ENCODE peak calls at places on chromosomes 6 and 20, in four cellular contexts. V is H1, Q is IMR-90, Y is H9. F is an unnamed sample.

GRCh38 chr6:122799916-122800701 is 11.1 kb downstream of the SMPDL3A start:
- DNase-seq in V (no peak), Q (peak), Y (no peak), F (no peak)

GRCh38 chr6:166417285-166417691 is 34.5 kb upstream of the MPC1 start:
- DNase-seq in V (no peak), Q (no peak), Y (no peak), F (no peak)

GRCh38 chr6:34027445-34027936 is 118.4 kb downstream of the GRM4 start:
- DNase-seq in V (peak), Q (peak), Y (peak), F (peak)

GRCh38 chr20:6178537-6178936 is 55.7 kb upstream of the FERMT1 start:
- DNase-seq in V (no peak), Q (peak), Y (no peak), F (peak)

GRCh38 chr6:24547243-24547642 is 52.5 kb downstream of the ALDH5A1 start:
- DNase-seq in V (peak), Q (no peak), Y (peak), F (peak)

GRCh38 chr20:18405826-18406225 is 61.0 kb downstream of the DZANK1 start:
- DNase-seq in V (no peak), Q (no peak), Y (peak), F (peak)

GRCh38 chr20:10653593-10654288 is 20.1 kb downstream of the JAG1 start:
- DNase-seq in V (no peak), Q (peak), Y (no peak), F (no peak)

GRCh38 chr20:21767200-21767738 is 61.8 kb downstream of the PAX1 start:
- DNase-seq in V (no peak), Q (no peak), Y (no peak), F (no peak)

GRCh38 chr20:14374191-14374590 is 36.8 kb upstream of the FLRT3 start:
- DNase-seq in V (no peak), Q (no peak), Y (no peak), F (peak)

GRCh38 chr6:130513770-130514169 is 148.0 kb downstream of the TMEM200A start:
- DNase-seq in V (no peak), Q (peak), Y (no peak), F (no peak)

DNA sequence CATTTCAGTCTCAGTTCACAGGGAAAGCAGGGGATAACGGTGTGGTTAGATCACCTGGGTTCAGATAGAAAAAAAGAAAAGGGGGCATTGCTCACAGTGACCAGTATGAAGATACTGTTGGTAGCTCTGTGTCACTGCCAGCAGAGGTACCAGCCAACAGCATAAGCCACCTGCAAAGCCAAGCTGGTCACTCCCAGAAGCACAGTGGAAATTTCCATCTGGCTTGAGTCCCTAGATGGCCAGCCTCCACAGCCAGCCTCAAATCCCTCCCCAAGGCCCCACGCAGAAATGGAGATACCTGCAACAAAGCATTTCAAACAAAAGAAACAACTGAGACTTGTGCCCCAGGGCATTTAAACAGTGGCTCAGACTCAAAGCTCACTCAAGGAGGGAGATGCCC is 11.6 kb downstream of the DEFB127 start:
- DNase-seq in V (no peak), Q (no peak), Y (no peak), F (no peak)
- H3K4ac ChIP-seq in V (no peak), Q (no peak), Y (no peak), F (no peak)

GRCh38 chr6:43977404-43978111 is 149.7 kb downstream of the MRPL14 start:
- DNase-seq in V (no peak), Q (no peak), Y (peak), F (no peak)
- H4K5ac ChIP-seq in V (no peak), Q (no peak), Y (no peak), F (no peak)

GRCh38 chr20:50294164-50295088 is 103.8 kb downstream of the CEBPB start:
- DNase-seq in V (no peak), Q (no peak), Y (peak), F (peak)

GRCh38 chr20:50296450-50297375 is 106.1 kb downstream of the CEBPB start:
- DNase-seq in V (no peak), Q (no peak), Y (no peak), F (no peak)

GRCh38 chr20:50295762-50296449 is 105.3 kb downstream of the CEBPB start:
- DNase-seq in V (no peak), Q (no peak), Y (no peak), F (no peak)

GRCh38 chr20:50293244-50294139 is 102.9 kb downstream of the CEBPB start:
- DNase-seq in V (no peak), Q (no peak), Y (no peak), F (no peak)

DNA sequence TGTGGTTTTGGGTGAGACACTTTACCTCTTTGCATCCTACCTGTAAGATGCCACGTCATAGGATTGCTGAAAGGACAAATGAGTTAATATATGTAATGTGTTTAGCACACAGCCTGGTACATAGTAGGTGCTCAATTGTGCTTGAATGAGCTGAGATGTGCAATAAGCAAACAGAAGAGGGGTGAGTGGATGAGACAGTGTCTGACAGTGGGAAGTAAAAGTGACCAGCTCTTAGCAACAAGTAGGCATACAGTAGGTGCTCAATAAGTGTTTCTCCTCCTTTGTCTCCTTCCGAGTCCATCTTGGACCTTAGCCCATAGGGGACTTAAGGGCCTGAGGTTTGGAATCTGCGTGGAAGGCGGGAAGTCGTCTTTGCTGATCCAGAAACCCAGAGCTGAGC is 104.7 kb downstream of the CEBPB start:
- DNase-seq in V (no peak), Q (no peak), Y (no peak), F (no peak)
- H3K9ac ChIP-seq in V (no peak), Q (no peak), Y (no peak), F (no peak)

GRCh38 chr6:104859225-104860146 is at the start of gene HACE1:
- DNase-seq in V (peak), Q (peak), Y (peak), F (peak)
- H3K4ac ChIP-seq in V (no peak), Q (peak), Y (no peak), F (peak)

GRCh38 chr20:42577193-42577592 is 612.5 kb downstream of the PTPRT start:
- DNase-seq in V (no peak), Q (no peak), Y (peak), F (peak)

GRCh38 chr20:42567409-42567808 is 622.3 kb downstream of the PTPRT start:
- DNase-seq in V (no peak), Q (no peak), Y (no peak), F (peak)

DNA sequence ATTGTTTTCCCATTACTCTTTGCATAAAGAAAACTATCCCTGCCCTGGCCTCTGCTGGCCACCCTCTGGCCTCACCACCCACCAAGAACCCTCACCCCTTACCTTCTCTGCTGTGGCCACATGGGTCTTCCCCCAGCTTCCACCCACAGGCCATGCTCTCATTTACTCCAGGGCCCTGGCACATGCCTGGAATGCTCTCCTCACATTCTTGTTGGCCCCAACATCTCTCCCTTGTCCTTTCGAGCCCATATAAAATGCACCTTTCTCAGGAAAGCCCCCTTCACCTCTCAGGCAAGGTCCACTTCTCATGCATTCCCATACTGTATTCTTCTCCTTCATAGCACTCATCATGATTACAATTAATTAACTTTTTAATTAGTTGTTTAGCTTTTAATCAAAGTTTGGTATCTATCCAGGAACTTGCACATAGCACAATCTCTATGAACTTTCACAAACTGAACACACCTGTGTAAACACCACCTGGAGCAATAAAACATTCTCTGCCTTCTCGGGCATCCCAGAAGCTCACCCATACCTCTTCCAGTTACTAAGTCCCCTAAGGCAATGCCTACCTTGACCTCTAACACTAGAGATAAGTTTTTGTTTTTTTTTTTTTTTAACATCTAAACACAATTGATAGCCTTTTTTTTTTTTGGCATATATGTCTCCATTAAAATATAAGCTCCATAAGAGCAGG is 617.2 kb downstream of the PTPRT start:
- DNase-seq in V (no peak), Q (no peak), Y (no peak), F (no peak)
- H4K5ac ChIP-seq in V (no peak), Q (no peak), Y (no peak), F (no peak)

GRCh38 chr6:3209114-3210023 is 18.1 kb downstream of the TUBB2B start:
- DNase-seq in V (peak), Q (peak), Y (peak), F (peak)
- H3K9ac ChIP-seq in V (no peak), Q (no peak), Y (no peak), F (peak)

DNA sequence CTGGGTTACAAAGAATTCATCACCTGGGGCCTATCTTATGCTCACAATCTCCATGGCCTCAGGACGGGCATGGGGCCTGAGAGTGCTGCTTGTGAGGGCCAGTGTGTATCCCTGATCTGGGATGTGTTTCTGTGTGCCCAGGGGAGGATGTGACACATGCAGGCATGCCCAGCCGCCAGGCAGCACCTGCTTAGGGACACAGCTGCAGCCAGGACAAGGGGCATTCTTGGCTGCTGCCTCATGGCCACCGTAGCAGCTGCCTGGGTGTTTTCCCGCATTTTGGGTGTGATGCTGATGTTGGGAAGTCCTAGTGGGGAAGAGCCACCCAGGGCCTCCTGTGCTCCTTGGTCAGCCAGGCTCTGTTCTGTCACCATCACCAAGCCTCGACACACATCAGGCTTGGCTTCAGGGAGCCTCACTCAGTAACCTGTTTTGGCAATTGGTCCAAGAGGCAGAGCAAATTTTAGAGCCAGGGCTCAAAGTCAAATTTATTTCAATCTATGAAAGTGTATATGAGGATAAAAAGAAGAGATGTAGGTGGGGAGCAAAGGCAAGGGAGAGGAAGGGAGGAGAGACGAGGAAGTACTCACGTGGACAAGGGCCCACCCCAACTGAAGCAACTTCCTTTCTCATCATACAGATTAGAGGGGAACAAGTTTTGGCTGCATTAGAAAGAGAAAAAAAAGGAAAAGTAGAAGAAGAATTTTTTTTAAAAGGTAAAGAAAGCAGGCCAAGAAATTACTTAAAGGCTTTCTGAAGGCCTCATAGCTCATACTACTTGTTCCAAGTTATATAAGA is 269.8 kb upstream of the SUPT3H start:
- DNase-seq in V (no peak), Q (peak), Y (no peak), F (peak)
- H3K4ac ChIP-seq in V (no peak), Q (peak), Y (no peak), F (no peak)

GRCh38 chr20:57508381-57508780 is 16.6 kb downstream of the CTCFL start:
- DNase-seq in V (no peak), Q (no peak), Y (no peak), F (no peak)

GRCh38 chr20:57508831-57509230 is 16.1 kb downstream of the CTCFL start:
- DNase-seq in V (no peak), Q (no peak), Y (no peak), F (no peak)

GRCh38 chr20:57512432-57512831 is 12.5 kb downstream of the CTCFL start:
- DNase-seq in V (no peak), Q (no peak), Y (no peak), F (no peak)

GRCh38 chr20:57507477-57507876 is 17.5 kb downstream of the CTCFL start:
- DNase-seq in V (no peak), Q (no peak), Y (no peak), F (no peak)

DNA sequence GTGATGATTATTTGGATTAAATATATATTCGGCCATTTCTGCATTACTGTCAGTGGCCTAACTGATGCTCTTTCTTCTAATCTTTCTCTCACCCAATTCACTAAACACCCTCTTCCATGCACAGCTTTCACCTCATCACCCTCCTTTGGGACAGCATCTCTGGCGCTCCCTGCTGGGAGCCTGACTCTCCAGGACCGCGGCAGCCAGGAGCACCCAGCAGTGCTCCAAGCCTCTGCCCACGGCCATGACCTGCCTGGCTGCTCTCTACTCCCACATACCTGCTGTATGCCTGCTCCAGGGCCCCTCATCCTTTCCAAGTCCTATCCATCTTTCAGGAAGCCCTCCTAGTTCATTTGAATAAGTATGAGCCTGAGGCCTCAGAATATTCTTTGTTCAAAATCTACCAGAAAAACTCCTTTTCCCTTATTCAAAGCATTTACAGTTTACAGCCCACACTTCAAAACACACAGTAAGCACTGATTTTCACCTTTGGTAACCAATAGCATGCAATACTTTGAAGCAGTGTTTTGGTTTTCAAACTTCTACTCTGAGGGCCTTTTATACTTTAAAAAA is 15.2 kb downstream of the CTCFL start:
- DNase-seq in V (no peak), Q (no peak), Y (peak), F (peak)
- H4K5ac ChIP-seq in V (no peak), Q (no peak), Y (no peak), F (no peak)